ENCODE peak calls at places on chromosomes 3 and 15, in ten cellular contexts. B is IMR-90, X is fibroblast of lung, F is epithelial cell of prostate, Y is cardiac muscle cell, W is uterus, O is heart left ventricle, S is ascending aorta, N is left ventricle myocardium inferior, M is substantia nigra. H is an unnamed sample.
A peak's percentile ranks its signal among the peaks of the same experiment; 100 is the strongest.

GRCh38 chr15:92365816-92366215 is 27.9 kb upstream of the ST8SIA2 start:
- DNase-seq in B (no peak), M (no peak), F (no peak), X (no peak), Y (no peak), N (no peak), W (no peak), S (no peak), O (no peak), H (no peak)

GRCh38 chr15:93178371-93178770 is 89.4 kb upstream of the RGMA start:
- DNase-seq in X (no peak), B (no peak), F (no peak), N (no peak), O (no peak), M (no peak), W (no peak), Y (no peak), S (no peak), H (no peak)

GRCh38 chr3:143145951-143146350 is 26.4 kb downstream of the CHST2 start:
- DNase-seq in F (no peak), S (no peak), O (no peak), B (no peak), M (no peak), W (no peak), X (no peak), Y (no peak), N (no peak), H (no peak)

GRCh38 chr3:11629716-11630115 is 14.0 kb downstream of the VGLL4 start:
- DNase-seq in S (no peak), O (no peak), F (no peak), Y (no peak), W (no peak), N (no peak), X (peak; percentile 49), M (no peak), B (peak; percentile 92), H (no peak)

GRCh38 chr3:121424549-121424948 is 121.2 kb downstream of the POLQ start:
- DNase-seq in F (no peak), N (no peak), M (no peak), O (no peak), Y (no peak), W (no peak), B (no peak), S (no peak), X (no peak), H (no peak)

GRCh38 chr3:144380832-144381231 is 409.2 kb downstream of the DIPK2A start:
- DNase-seq in S (no peak), B (no peak), M (peak; percentile 15), O (no peak), Y (no peak), X (peak; percentile 6), F (no peak), N (no peak), W (no peak), H (no peak)

GRCh38 chr3:169664034-169664820 is 715 bp upstream of the MECOM start:
- DNase-seq in F (no peak), O (no peak), S (no peak), M (no peak), B (no peak), X (peak; percentile 49), N (no peak), Y (peak; percentile 33), W (no peak), H (peak; percentile 79)

GRCh38 chr15:88646088-88646405 is 7.2 kb downstream of the ISG20 start:
- DNase-seq in W (peak; percentile 2), F (no peak), M (no peak), Y (no peak), O (no peak), X (no peak), S (no peak), B (no peak), N (no peak), H (no peak)

GRCh38 chr15:44188810-44189209 is 6.3 kb downstream of the FRMD5 start:
- DNase-seq in F (no peak), M (peak; percentile 67), O (no peak), X (no peak), Y (no peak), S (no peak), N (no peak), B (no peak), W (no peak), H (no peak)

GRCh38 chr15:85380860-85381535 is 595 bp downstream of the AKAP13 start:
- DNase-seq in W (peak; percentile 57), N (peak; percentile 59), S (peak; percentile 78), F (no peak), O (peak; percentile 82), X (no peak), B (no peak), Y (peak; percentile 44), M (peak; percentile 58), H (peak; percentile 91)

DNA sequence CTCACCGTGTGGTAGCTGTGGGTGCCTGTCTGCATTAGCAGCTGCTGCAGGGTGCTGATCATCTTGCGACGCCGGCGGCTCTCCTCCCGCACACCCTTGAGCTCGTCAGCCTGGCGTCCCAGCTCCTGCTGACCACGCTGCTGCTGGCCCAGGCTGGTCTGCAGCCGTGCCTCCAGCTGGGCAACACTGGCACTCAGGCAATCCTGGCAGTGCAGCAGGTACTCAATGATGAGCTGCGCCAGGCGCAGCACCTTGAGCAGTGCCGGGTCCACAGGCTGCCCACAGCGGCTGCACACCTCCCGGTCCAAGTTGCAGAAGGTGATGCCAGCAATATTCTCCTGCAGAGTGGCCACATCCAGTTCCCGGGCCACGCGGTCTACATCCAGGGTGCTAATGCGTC is 11.9 kb downstream of the DZIP1L start:
- DNase-seq in W (no peak), O (no peak), X (no peak), N (no peak), M (no peak), B (no peak), Y (no peak), F (no peak), S (no peak), H (no peak)
- H3K27ac ChIP-seq in W (no peak overlapping the region), O (no peak overlapping the region), X (no peak overlapping the region), N (no peak overlapping the region), M (no peak overlapping the region), B (no peak overlapping the region), Y (no peak overlapping the region), F (no peak overlapping the region), S (no peak overlapping the region), H (no peak overlapping the region)

DNA sequence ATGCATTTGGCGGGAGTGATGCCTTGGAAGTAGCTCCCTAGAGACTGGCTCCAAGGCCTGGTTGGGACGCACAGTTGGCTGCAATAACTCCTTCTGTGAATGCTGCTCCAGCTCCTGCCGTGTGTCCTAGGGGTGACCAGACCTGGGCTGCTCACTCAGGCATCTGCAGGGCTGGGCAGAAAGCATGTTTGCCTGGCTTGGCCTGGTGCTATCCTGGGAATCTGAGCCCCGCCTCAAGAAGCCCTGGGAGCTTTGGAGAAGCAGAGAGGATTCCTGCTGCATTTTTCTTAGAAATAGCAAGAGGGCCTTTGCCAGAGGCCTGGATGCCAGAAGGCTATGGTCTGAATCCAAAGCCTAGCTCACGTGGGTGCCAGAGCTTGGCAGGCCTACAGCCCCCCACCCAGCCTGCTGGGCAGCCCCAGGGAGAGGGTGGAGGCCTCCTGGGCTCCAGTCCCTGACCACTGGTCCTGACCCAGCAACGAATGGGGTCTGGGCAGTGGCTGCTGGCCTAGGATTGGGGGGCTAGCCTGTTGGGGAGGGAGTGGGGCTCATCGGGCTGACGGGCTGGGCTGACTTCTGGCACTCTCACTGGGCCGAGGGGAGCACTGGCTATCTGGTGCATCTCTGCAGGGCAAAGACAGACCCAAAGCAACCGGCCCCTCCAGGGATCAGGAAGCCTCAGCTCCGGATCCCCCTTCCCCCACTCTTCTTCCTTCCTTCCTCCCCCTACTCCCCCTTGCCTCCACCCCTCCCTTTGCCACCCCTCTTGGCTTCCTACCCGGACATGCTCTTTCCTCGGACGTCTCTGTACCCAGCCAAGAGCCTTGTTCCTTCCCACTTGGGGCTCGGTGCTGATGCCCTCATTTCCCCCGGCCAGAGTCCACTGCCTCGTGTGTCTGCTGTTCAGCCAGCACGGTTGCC is 10.5 kb downstream of the SEMA3F start:
- DNase-seq in S (peak; percentile 89), O (peak; percentile 65), F (no peak), Y (peak; percentile 63), M (peak; percentile 24), B (peak; percentile 47), X (peak; percentile 86), N (no peak), W (no peak), H (no peak)
- H3K27ac ChIP-seq in S (peak overlapping the region; percentile 88), O (peak overlapping the region; percentile 92), F (peak overlapping the region; percentile 94), Y (peak overlapping the region; percentile 48), M (no peak overlapping the region), B (peak overlapping the region; percentile 59), X (peak overlapping the region; percentile 75), N (peak overlapping the region; percentile 88), W (peak overlapping the region; percentile 81), H (peak overlapping the region; percentile 81)

GRCh38 chr3:65951836-65952505 is 86.7 kb downstream of the MAGI1 start:
- DNase-seq in S (no peak), Y (no peak), M (no peak), B (peak; percentile 46), X (peak; percentile 15), W (no peak), N (no peak), F (no peak), O (no peak), H (no peak)
- H3K27ac ChIP-seq in S (no peak overlapping the region), Y (peak overlapping the region; percentile 92), M (no peak overlapping the region), B (no peak overlapping the region), X (no peak overlapping the region), W (peak overlapping the region; percentile 13), N (peak overlapping the region; percentile 71), F (peak overlapping the region; percentile 74), O (peak overlapping the region; percentile 67), H (peak overlapping the region; percentile 49)

GRCh38 chr3:87996845-87997244 is 62.0 kb downstream of the CGGBP1 start:
- DNase-seq in N (no peak), F (no peak), Y (no peak), O (no peak), X (no peak), M (no peak), W (no peak), B (no peak), S (no peak), H (no peak)

GRCh38 chr3:87997966-87998365 is 60.8 kb downstream of the CGGBP1 start:
- DNase-seq in X (no peak), S (no peak), F (no peak), B (no peak), M (no peak), Y (no peak), N (no peak), O (no peak), W (no peak), H (no peak)

GRCh38 chr3:87993566-87993965 is 65.2 kb downstream of the CGGBP1 start:
- DNase-seq in Y (no peak), N (no peak), M (no peak), W (no peak), B (no peak), S (no peak), F (no peak), X (no peak), O (no peak), H (no peak)

GRCh38 chr3:88000853-88001252 is 58.0 kb downstream of the CGGBP1 start:
- DNase-seq in M (no peak), B (no peak), N (no peak), X (peak; percentile 34), F (no peak), W (no peak), Y (peak; percentile 43), O (no peak), S (no peak), H (no peak)

DNA sequence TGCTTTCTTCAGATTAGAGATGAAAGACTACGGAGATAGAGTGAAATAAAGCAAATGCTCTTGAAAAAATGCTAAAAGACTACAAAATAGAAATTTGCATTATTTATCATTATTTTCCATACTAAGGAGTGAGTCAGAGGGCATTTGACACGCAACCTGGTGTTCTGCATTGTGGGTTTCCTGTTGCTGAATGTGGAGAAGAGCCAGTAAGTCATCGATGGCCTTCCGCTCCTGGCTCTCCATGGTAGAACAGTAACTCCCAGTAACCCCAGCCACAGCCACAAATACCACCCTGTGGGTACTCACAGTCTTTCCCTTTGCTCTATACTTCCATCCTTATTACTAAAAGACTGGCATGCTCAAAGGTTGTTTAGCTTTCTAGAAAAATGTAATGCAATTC is 61.5 kb downstream of the CGGBP1 start:
- DNase-seq in W (no peak), S (no peak), M (no peak), B (no peak), X (no peak), Y (no peak), O (no peak), N (no peak), F (no peak), H (no peak)
- H3K27ac ChIP-seq in W (no peak overlapping the region), S (no peak overlapping the region), M (no peak overlapping the region), B (no peak overlapping the region), X (no peak overlapping the region), Y (no peak overlapping the region), O (no peak overlapping the region), N (no peak overlapping the region), F (no peak overlapping the region), H (peak overlapping the region; percentile 42)